ENCODE peak calls at places on chromosomes 4 and X, in nine cellular contexts. P is psoas muscle; O is fibroblast of lung; Z is thyroid gland; N is aorta; K is Caco-2; R is naive thymus-derived CD4-positive, alpha-beta T cell; T is spleen; S is hepatocyte. M is an unnamed sample. For H3K9me3, H3K27me3 and H3K4me1, the result is how much of the 10 kb centered on the place peaks cover.

GRCh38 chrX:56211701-56212100 is 20.5 kb upstream of the KLF8 start:
- DNase-seq in P (no peak), O (no peak), Z (no peak), N (no peak), K (no peak), R (no peak), T (no peak), S (no peak), M (no peak)

GRCh38 chr4:121614136-121614535 is 82.6 kb downstream of the ANXA5 start:
- DNase-seq in P (no peak), O (no peak), Z (no peak), N (no peak), K (no peak), R (no peak), T (no peak), S (no peak), M (no peak)

GRCh38 chr4:145870155-145871020 is 68.2 kb downstream of the ZNF827 start:
- DNase-seq in P (no peak), O (no peak), Z (no peak), N (no peak), K (no peak), R (no peak), T (no peak), S (no peak), M (no peak)

GRCh38 chr4:88215351-88215750 is 56.9 kb upstream of the ABCG2 start:
- DNase-seq in P (no peak), O (no peak), Z (no peak), N (no peak), K (no peak), R (no peak), T (no peak), S (no peak), M (no peak)

GRCh38 chr4:112861378-112862317 is 187.8 kb upstream of the ANK2 start:
- DNase-seq in P (no peak), O (no peak), Z (no peak), N (no peak), K (no peak), R (no peak), T (no peak), S (no peak), M (no peak)

GRCh38 chr4:4859010-4859798 is at the start of gene MSX1:
- DNase-seq in P (peak), O (peak), Z (peak), N (peak), K (peak), R (no peak), T (peak), S (peak), M (peak)

GRCh38 chr4:24408640-24409039 is 175.7 kb downstream of the DHX15 start:
- DNase-seq in P (no peak), O (no peak), Z (no peak), N (no peak), K (no peak), R (no peak), T (no peak), S (no peak), M (no peak)

GRCh38 chr4:56728512-56728911 is 47.4 kb upstream of the HOPX start:
- DNase-seq in P (no peak), O (peak), Z (peak), N (no peak), K (peak), R (no peak), T (no peak), S (peak), M (peak)

GRCh38 chrX:86604620-86605019 is 456.4 kb downstream of the DACH2 start:
- DNase-seq in P (no peak), O (peak), Z (no peak), N (no peak), K (no peak), R (no peak), T (no peak), S (no peak), M (no peak)

GRCh38 chr4:108560624-108561023 is 59.8 kb upstream of the RPL34 start:
- DNase-seq in P (no peak), O (no peak), Z (no peak), N (no peak), K (no peak), R (no peak), T (no peak), S (no peak), M (no peak)

GRCh38 chr4:48110452-48110978 is 23.5 kb downstream of the TXK start:
- DNase-seq in P (no peak), O (no peak), Z (no peak), N (no peak), K (no peak), R (no peak), T (no peak), S (no peak), M (no peak)

GRCh38 chr4:138438608-138439007 is 196.5 kb upstream of the SLC7A11 start:
- DNase-seq in P (no peak), O (peak), Z (no peak), N (no peak), K (no peak), R (no peak), T (no peak), S (no peak), M (no peak)

GRCh38 chr4:110278127-110278526 is 79.7 kb upstream of the ELOVL6 start:
- DNase-seq in P (no peak), O (no peak), Z (no peak), N (no peak), K (no peak), R (no peak), T (no peak), S (no peak), M (no peak)

GRCh38 chrX:119036369-119037029 is 36.3 kb upstream of the CT47C1 start:
- DNase-seq in P (no peak), O (peak), Z (no peak), N (no peak), K (no peak), R (no peak), T (no peak), S (no peak), M (no peak)

GRCh38 chr4:137343221-137343620 is 189.1 kb downstream of the PCDH18 start:
- DNase-seq in P (no peak), O (no peak), Z (no peak), N (no peak), K (no peak), R (no peak), T (no peak), S (no peak), M (no peak)

GRCh38 chr4:121666091-121666679 is 30.6 kb downstream of the ANXA5 start:
- DNase-seq in P (peak), O (no peak), Z (peak), N (no peak), K (no peak), R (no peak), T (no peak), S (no peak), M (peak)

GRCh38 chrX:150364347-150365050 is 1.4 kb downstream of the MAMLD1 start:
- DNase-seq in P (peak), O (peak), Z (peak), N (peak), K (no peak), R (peak), T (peak), S (peak), M (no peak)

GRCh38 chr4:53003959-53004358 is 141.8 kb downstream of the RASL11B start:
- DNase-seq in P (no peak), O (no peak), Z (no peak), N (no peak), K (no peak), R (no peak), T (no peak), S (no peak), M (no peak)

GRCh38 chrX:18401848-18402213 is 23.6 kb upstream of the CDKL5 start:
- DNase-seq in P (no peak), O (no peak), Z (no peak), N (no peak), K (no peak), R (no peak), T (no peak), S (no peak), M (no peak)

GRCh38 chr4:138405934-138406567 is 163.9 kb upstream of the SLC7A11 start:
- DNase-seq in P (no peak), O (peak), Z (no peak), N (no peak), K (no peak), R (no peak), T (no peak), S (no peak), M (no peak)

GRCh38 chrX:106007815-106008214 is 30.7 kb downstream of the SERPINA7 start:
- DNase-seq in P (no peak), O (no peak), Z (no peak), N (no peak), K (no peak), R (no peak), T (no peak), S (peak), M (no peak)

GRCh38 chrX:74408310-74408709 is 13.0 kb upstream of the SLC16A2 start:
- DNase-seq in P (no peak), O (no peak), Z (no peak), N (no peak), K (no peak), R (no peak), T (no peak), S (no peak), M (no peak)

GRCh38 chrX:25034889-25035288 is 19.1 kb upstream of the ARX start:
- DNase-seq in P (no peak), O (peak), Z (no peak), N (no peak), K (no peak), R (no peak), T (no peak), S (no peak), M (no peak)

GRCh38 chrX:152989292-152989658 is 4.6 kb downstream of the PNMA5 start:
- DNase-seq in P (no peak), O (no peak), Z (no peak), N (no peak), K (no peak), R (peak), T (no peak), S (no peak), M (no peak)

GRCh38 chr4:165210566-165210965 is 3.2 kb downstream of the KLHL2 start:
- DNase-seq in P (no peak), O (no peak), Z (no peak), N (no peak), K (peak), R (no peak), T (no peak), S (no peak), M (no peak)

DNA sequence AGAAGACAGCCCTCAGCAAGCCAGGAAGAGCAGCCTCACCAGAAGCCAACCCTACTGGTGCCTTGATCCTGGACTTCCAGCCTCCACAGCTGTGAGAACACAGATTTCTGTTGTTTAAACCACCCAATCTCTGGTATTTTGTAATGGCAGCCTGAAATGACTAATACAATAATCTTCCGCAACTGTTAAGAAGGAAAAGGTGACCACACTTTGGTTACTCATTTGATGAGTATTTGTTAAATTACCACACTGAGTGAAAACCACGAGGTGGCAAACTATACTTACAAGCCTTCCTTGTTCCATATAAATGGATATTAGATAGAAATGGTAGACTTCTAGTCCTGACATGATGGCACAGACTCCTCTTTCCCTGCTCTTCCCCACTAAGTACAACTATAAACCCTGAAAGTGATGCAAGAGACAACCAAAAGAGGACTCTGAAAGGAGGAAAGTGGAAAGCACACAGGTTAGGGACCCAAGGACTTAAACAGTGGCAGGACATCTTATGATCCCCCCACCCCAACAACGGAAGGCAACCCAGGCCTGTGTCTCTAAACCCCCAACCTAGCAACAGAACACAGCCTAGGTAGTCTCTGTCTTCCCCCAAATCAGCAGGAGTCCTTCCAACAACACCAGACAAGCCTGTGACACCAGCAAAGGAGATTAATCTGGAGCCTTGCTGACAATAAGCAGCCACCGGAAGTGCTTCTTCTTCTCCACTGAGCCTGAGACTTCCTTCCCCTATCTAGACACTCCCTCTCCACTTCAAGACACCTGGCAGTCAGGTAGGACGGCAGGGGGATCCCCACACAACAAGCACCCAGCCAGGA is 12.3 kb downstream of the ZNF182 start:
- DNase-seq in P (no peak), O (peak), Z (no peak), N (no peak), K (no peak), R (peak), T (no peak), S (no peak), M (no peak)
- H3K9me3 ChIP-seq in P (under half), O (under half), Z (under half), N (under half), K (under half), R (under half), T (under half), S (under half), M (under half)

DNA sequence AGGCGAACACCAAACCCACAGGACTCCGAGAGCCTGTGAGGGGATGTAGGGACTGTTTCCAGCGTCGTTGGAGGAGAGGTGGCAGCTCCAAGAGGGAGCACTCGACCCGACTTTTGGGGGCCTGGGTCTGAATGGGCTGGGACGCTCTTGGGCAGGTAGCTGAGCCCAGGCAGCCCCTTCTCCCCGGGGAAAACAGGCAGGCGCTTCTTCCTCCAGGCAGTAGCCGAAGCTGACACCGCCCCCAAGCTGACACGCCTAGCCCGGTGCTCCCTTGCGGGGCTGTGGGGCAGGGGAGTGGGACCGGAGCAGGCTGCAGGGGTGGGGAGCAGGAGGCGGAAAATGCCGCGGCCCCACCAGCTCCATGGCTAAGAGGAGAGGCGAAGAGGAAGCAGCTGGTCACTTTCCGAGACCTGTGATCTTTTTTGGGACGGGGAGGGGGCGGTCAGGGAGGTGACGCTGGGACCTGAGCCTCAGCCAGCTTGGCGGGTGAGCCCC is 4.2 kb downstream of the NKX1-1 start:
- DNase-seq in P (no peak), O (no peak), Z (no peak), N (peak), K (no peak), R (no peak), T (peak), S (peak), M (peak)
- H3K27me3 ChIP-seq in P (under half), O (under half), Z (under half), N (under half), K (under half), R (under half), T (half or more), S (under half), M (half or more)

DNA sequence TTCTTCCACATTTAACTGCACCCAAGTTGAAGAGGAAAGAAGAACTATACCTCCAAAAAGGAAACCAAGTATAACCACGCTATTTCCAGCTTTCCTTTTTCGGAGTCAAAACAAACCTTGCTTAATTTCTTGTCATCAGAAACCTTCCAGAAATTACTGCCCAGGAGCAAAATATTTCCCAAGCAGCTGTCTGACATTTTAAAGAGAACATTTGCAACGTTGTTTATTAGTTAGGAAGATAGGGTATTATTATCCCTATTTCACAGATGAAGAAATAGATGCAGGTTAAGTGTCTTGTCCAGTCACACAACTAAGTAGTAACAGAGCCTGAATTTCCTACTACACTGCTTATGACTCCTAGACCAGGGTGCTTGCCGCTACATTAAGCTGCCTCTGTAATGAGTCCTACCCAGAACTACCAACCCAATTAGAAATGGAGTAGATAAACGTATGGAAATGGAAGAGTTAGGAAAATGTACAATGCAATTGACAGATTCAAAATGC is 2.2 kb upstream of the ACSL4 start:
- DNase-seq in P (no peak), O (no peak), Z (no peak), N (no peak), K (no peak), R (no peak), T (no peak), S (no peak), M (no peak)
- H3K4me1 ChIP-seq in P (under half), O (under half), Z (under half), N (under half), K (under half), R (under half), T (under half), S (under half), M (under half)

GRCh38 chrX:137549073-137549472 is 16.9 kb upstream of the ZIC3 start:
- DNase-seq in P (no peak), O (no peak), Z (no peak), N (no peak), K (no peak), R (no peak), T (no peak), S (no peak), M (no peak)

GRCh38 chrX:137547291-137547690 is 18.6 kb upstream of the ZIC3 start:
- DNase-seq in P (no peak), O (no peak), Z (no peak), N (no peak), K (no peak), R (no peak), T (no peak), S (no peak), M (no peak)

GRCh38 chrX:137549846-137550534 is 15.9 kb upstream of the ZIC3 start:
- DNase-seq in P (no peak), O (no peak), Z (no peak), N (no peak), K (no peak), R (no peak), T (no peak), S (no peak), M (no peak)

GRCh38 chrX:137548261-137548660 is 17.7 kb upstream of the ZIC3 start:
- DNase-seq in P (no peak), O (no peak), Z (no peak), N (no peak), K (no peak), R (no peak), T (no peak), S (no peak), M (no peak)

DNA sequence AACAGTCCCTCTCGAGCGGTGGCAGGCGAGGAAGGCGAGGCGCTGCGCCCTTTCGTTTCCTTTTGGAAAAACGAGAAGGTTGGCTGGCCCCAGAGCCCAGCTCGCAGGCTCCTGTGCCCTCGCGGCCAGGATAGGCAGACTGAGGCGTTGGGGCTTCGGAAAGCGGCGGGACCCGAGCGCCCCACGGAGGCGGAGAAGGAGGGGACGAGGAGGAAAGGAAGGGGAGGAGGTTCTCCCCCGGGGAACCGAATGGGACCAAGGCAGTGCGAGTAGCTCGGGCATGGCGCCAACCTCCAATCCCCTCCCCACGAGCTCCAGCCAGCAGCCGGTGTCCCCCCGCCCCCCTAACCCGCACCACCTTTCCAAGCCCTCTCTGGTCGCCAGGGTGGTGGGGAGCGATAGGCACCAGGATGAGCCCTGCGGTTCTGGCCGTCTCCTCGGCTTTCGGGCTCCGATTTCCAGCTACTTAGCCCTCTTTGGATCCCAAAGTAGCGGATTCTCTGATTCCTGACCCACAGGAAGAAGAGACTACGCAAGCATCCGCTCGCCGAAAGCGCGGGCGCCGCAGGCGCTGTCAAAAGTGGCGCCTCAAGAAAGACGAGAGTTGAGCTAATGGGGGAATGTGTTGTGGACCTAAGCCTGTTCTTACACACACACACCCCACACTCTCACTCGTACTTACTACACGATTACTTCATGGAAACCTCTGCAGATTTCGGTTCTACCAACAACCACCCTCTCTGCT is 15.2 kb upstream of the ZIC3 start:
- DNase-seq in P (no peak), O (no peak), Z (no peak), N (no peak), K (no peak), R (no peak), T (no peak), S (no peak), M (no peak)
- H3K9me3 ChIP-seq in P (under half), O (under half), Z (under half), N (under half), K (under half), R (under half), T (under half), S (under half), M (under half)

GRCh38 chrX:78064152-78064551 is 39.9 kb upstream of the PGK1 start:
- DNase-seq in P (no peak), O (no peak), Z (no peak), N (no peak), K (no peak), R (no peak), T (no peak), S (no peak), M (no peak)
- H3K27me3 ChIP-seq in P (under half), O (under half), Z (under half), N (under half), K (under half), R (under half), T (under half), S (under half), M (under half)

GRCh38 chr4:142420461-142421095 is 425.5 kb downstream of the INPP4B start:
- DNase-seq in P (no peak), O (no peak), Z (no peak), N (no peak), K (no peak), R (no peak), T (no peak), S (no peak), M (no peak)
- H3K4me1 ChIP-seq in P (under half), O (under half), Z (under half), N (under half), K (under half), R (under half), T (under half), S (under half), M (under half)

GRCh38 chr4:86452323-86452995 is 92.6 kb upstream of the MAPK10 start:
- DNase-seq in P (no peak), O (peak), Z (no peak), N (no peak), K (no peak), R (no peak), T (no peak), S (no peak), M (no peak)

GRCh38 chr4:86450189-86450588 is 90.3 kb upstream of the MAPK10 start:
- DNase-seq in P (no peak), O (no peak), Z (no peak), N (no peak), K (no peak), R (no peak), T (no peak), S (no peak), M (no peak)

GRCh38 chr4:86451560-86452322 is 91.9 kb upstream of the MAPK10 start:
- DNase-seq in P (no peak), O (peak), Z (no peak), N (no peak), K (no peak), R (no peak), T (no peak), S (no peak), M (no peak)

GRCh38 chr4:86449746-86450145 is 89.9 kb upstream of the MAPK10 start:
- DNase-seq in P (no peak), O (no peak), Z (no peak), N (no peak), K (no peak), R (no peak), T (no peak), S (no peak), M (no peak)

DNA sequence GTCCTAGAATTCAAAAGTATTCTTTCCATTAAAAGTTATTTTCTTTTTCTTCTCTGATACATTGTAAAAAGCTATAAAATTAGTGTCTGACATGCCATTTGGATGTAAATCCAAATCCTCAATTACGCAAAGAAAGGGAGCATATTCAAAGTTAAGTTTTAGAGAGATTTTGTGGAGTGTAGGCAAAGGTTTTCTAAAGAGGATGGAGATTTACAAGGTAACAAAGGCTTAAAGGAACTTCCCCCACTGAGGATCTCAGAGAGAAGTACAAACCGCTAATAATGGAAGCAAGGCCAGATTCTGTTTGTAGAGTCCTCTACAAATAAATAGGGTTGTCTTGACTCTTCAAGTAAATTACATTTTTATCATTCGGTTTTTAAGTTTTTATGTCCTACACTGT is 91.0 kb upstream of the MAPK10 start:
- DNase-seq in P (no peak), O (no peak), Z (no peak), N (no peak), K (no peak), R (no peak), T (no peak), S (no peak), M (no peak)
- H3K9me3 ChIP-seq in P (under half), O (under half), Z (under half), N (under half), K (under half), R (under half), T (under half), S (under half), M (under half)